ENCODE peak calls at places on chromosomes 3 and 15, in eight cellular contexts. Z is tibial nerve, P is IMR-90, H is ovary, C is heart left ventricle, D is sigmoid colon, B is A549, V is HepG2. Y is an unnamed sample.

GRCh38 chr15:91135201-91136130 is 35.4 kb downstream of the SV2B start:
- DNase-seq in C (no peak), V (no peak), D (no peak), P (no peak), H (no peak), Z (no peak), B (no peak), Y (no peak)

GRCh38 chr15:91953432-91953831 is 99.9 kb downstream of the SLCO3A1 start:
- DNase-seq in Z (no peak), D (no peak), B (no peak), P (no peak), V (no peak), H (no peak), C (no peak), Y (no peak)

GRCh38 chr15:70264738-70265465 is 167.2 kb upstream of the TLE3 start:
- DNase-seq in D (no peak), B (no peak), P (no peak), H (peak; percentile 47), C (no peak), Z (no peak), V (no peak), Y (peak; percentile 54)

GRCh38 chr3:132315851-132316250 is 1.4 kb upstream of the ACP3 start:
- DNase-seq in C (no peak), P (peak; percentile 4), B (no peak), Z (no peak), D (no peak), H (no peak), V (no peak), Y (no peak)

GRCh38 chr15:100901702-100902435 is 17.3 kb upstream of the LRRK1 start:
- DNase-seq in V (no peak), H (no peak), P (no peak), Z (no peak), B (no peak), D (peak; percentile 65), C (no peak), Y (no peak)

GRCh38 chr15:93027413-93027812 is 61.6 kb downstream of the RGMA start:
- DNase-seq in C (peak; percentile 65), H (peak; percentile 16), Z (no peak), V (no peak), B (no peak), P (no peak), D (peak; percentile 74), Y (no peak)

GRCh38 chr3:173599673-173600072 is 202.1 kb downstream of the NLGN1 start:
- DNase-seq in D (no peak), C (no peak), B (no peak), V (no peak), Z (no peak), P (peak; percentile 17), H (no peak), Y (no peak)

GRCh38 chr15:69703495-69704187 is 251.0 kb downstream of the RPLP1 start:
- DNase-seq in C (no peak), H (no peak), V (no peak), D (peak; percentile 73), P (no peak), B (no peak), Z (no peak), Y (no peak)

GRCh38 chr3:146256851-146257486 is 6.1 kb upstream of the PLSCR4 start:
- DNase-seq in D (no peak), V (no peak), P (peak; percentile 68), B (no peak), C (no peak), Z (no peak), H (no peak), Y (no peak)

GRCh38 chr3:160018959-160019358 is 30.3 kb downstream of the IL12A start:
- DNase-seq in D (no peak), B (no peak), C (no peak), Z (no peak), V (no peak), P (no peak), H (no peak), Y (no peak)

GRCh38 chr15:74613089-74613952 is 2.3 kb upstream of the CLK3 start:
- DNase-seq in Z (no peak), C (no peak), V (no peak), H (no peak), D (no peak), B (no peak), P (no peak), Y (no peak)

GRCh38 chr15:52078876-52079700 is 33.5 kb downstream of the BCL2L10 start:
- DNase-seq in Z (peak; percentile 66), V (peak; percentile 59), B (peak; percentile 79), P (peak; percentile 56), H (peak; percentile 74), D (peak; percentile 88), C (peak; percentile 91), Y (peak; percentile 89)

GRCh38 chr3:42572278-42572677 is 9.5 kb downstream of the SEC22C start:
- DNase-seq in P (peak; percentile 31), B (peak; percentile 51), Z (no peak), H (no peak), V (peak; percentile 62), C (no peak), D (no peak), Y (no peak)

GRCh38 chr3:95607926-95608325 is 1206.5 kb upstream of the EPHA6 start:
- DNase-seq in P (no peak), V (no peak), C (no peak), B (no peak), H (no peak), D (no peak), Z (no peak), Y (no peak)
- TF ChIP-seq POLR2A in P (no peak), V (no peak), C (no peak), B (no peak), H (no peak), D (no peak), Z (no peak), Y (no peak)

DNA sequence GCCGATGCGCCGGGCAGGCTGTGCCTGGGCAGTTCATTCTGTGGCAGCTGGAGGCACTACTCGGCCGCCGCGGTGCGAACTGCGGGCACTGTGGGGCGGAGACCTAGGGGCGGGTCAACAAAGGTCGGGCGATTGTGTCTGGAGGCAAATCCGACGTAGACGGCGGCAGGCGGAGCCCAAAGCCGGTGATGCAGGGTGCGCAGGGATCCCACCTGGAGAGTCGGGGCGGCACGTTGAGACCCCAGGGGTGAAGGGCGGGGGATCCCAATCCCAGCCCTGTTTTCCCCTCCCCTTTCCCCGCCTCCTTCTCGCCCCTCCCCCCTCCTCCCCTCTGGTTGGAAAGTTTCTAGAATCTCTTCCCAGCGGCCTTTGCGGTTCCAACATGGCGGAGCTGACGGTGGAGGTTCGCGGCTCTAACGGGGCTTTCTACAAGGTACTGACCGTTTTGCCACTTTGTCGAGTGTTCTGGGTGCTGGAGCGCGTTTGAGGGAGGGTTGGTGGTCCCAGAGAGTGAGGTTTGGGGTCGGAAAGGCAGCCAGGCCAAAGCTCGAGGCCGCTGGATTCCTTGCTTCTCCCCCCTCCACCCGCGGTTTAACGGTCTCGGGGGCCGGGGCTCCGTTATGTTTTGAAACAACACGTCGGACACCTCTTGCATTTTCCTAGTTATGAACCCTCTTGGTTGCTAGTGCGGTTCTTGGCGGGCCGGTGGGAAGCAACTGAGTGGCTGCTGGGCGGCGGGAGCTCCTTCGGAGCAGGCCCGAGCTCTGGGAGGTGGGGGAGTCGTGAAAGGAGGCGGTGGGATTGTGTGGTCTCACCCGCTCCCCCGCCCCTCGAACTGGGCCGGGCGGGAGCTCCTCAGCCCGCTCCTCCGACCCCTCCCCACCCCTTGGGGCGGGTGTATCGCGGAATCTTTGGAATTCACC is at the start of gene FXR1:
- DNase-seq in B (peak; percentile 78), Z (peak; percentile 74), V (peak; percentile 84), H (peak; percentile 84), P (peak; percentile 69), D (peak; percentile 91), C (peak; percentile 94), Y (peak; percentile 90)
- TF ChIP-seq POLR2A in B (peak; percentile 53), Z (peak; percentile 93), V (peak; percentile 79), H (peak; percentile 55), P (peak; percentile 94), D (peak; percentile 73), C (no peak), Y (no peak)

GRCh38 chr15:24955549-24955929 is 752 bp downstream of the SNRPN start:
- DNase-seq in H (peak; percentile 26), B (peak; percentile 3), P (no peak), C (peak; percentile 73), V (no peak), D (peak; percentile 65), Z (no peak), Y (no peak)

GRCh38 chr15:24957691-24958090 is 2.9 kb downstream of the SNRPN start:
- DNase-seq in P (no peak), C (no peak), Z (no peak), V (no peak), D (no peak), H (no peak), B (no peak), Y (no peak)

GRCh38 chr15:24956131-24956838 is 1.5 kb downstream of the SNRPN start:
- DNase-seq in V (peak; percentile 59), P (peak; percentile 74), D (peak; percentile 90), H (peak; percentile 80), B (peak; percentile 40), C (peak; percentile 83), Z (no peak), Y (peak; percentile 74)

DNA sequence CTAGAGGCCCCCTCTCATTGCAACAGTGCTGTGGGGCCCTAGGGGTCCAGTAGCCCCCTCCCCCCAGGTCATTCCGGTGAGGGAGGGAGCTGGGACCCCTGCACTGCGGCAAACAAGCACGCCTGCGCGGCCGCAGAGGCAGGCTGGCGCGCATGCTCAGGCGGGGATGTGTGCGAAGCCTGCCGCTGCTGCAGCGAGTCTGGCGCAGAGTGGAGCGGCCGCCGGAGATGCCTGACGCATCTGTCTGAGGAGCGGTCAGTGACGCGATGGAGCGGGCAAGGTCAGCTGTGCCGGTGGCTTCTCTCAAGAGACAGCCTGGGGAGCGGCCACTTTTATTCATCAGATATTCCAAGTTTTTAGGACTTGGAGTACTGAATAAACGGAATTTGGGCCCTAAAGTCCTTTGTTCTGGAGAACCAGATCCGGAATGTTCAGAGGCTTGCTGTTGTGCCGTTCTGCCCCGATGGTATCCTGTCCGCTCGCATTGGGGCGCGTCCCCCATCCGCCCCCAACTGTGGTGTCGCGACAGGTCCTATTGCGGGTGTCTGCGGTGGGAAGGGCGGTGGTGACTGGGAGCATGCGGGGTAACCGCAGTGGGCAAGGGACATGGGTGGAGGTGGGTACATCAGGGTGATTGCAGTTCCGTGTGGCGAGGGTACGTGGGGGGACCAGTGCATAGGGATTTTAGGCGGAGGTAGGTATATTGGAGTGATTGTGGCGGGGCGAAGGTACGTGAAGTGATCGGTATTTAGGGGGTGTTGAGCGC is at the start of the genes SNRPN and SNURF:
- DNase-seq in P (peak; percentile 78), C (peak; percentile 90), D (peak; percentile 91), H (peak; percentile 72), B (peak; percentile 39), Z (peak; percentile 41), V (peak; percentile 30), Y (peak; percentile 77)
- TF ChIP-seq POLR2A in P (peak; percentile 91), C (peak; percentile 12), D (peak; percentile 76), H (peak; percentile 58), B (peak; percentile 93), Z (peak; percentile 61), V (peak; percentile 98), Y (no peak)

DNA sequence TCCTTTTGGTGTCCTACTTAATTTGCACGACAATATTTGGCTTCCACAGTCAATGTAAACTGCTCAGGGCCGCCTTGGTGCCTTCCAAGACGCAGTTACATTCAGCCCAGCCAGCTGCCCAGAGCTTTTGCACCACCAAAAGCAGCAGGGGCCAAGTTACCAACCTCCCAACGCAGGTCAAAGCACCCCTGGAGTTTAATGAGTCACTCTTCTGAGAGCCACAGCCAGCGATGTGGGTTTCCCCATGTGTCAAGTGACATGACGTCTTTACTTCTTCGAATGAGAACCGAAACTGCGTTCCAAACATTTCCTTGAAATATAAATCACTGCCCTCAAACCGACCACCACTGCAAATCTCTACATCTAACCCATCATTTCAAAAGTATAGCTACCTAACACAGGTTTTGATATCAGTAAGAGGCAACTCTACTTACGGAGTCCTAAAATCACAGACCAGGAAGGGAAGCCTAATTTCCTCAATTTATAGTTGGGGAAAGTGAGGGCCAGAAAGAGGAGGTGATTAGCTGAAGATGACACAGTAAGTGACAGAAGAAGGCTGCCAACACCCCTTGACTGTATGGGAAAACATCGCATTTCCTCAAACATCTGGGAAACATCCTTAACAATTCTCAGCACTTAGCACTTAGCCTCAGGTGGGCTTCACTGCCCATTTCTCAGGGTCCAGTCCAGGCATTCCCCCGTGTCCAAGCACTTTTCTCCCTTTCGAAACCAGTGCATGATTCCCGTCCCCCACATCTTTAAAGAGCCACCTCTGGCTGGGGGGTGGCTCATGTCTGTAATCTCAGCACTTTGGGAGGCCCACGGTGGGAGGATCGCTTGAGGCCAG is 24.5 kb downstream of the MB21D2 start:
- DNase-seq in C (no peak), B (peak; percentile 74), P (peak; percentile 91), V (no peak), Z (peak; percentile 21), D (peak; percentile 78), H (no peak), Y (no peak)
- TF ChIP-seq POLR2A in C (no peak), B (no peak), P (no peak), V (no peak), Z (peak; percentile 18), D (no peak), H (no peak), Y (no peak)

Y was measured in stomach.